ENCODE peak calls at places on chromosomes 2 and 18, in six cellular contexts. N is A549, Y is IMR-90, J is uterus, A is spleen, T is adrenal gland. Q is an unnamed sample.

GRCh38 chr18:34595673-34596072 is 114.4 kb upstream of the DTNA start:
- DNase-seq in T (peak; percentile 39), Y (peak; percentile 41), J (no peak), A (no peak), N (no peak), Q (no peak)

GRCh38 chr2:88307817-88308216 is 137.7 kb downstream of the THNSL2 start:
- DNase-seq in J (no peak), T (peak; percentile 41), Y (peak; percentile 0), A (no peak), N (peak; percentile 18), Q (peak; percentile 23)

GRCh38 chr2:85920810-85921545 is 32.2 kb upstream of the ST3GAL5 start:
- DNase-seq in T (no peak), Y (peak; percentile 32), J (no peak), N (peak; percentile 43), A (no peak), Q (no peak)

GRCh38 chr2:126264625-126265024 is 391.3 kb upstream of the GYPC start:
- DNase-seq in J (no peak), A (no peak), Y (no peak), T (no peak), N (no peak), Q (no peak)

GRCh38 chr2:26150243-26150642 is 22.6 kb upstream of the GAREM2 start:
- DNase-seq in N (no peak), Y (no peak), J (no peak), A (no peak), T (no peak), Q (no peak)

GRCh38 chr2:29723255-29724001 is 198.0 kb downstream of the ALK start:
- DNase-seq in J (no peak), N (peak; percentile 10), T (no peak), A (no peak), Y (no peak), Q (no peak)

GRCh38 chr2:238388794-238389193 is 37.9 kb upstream of the ASB1 start:
- DNase-seq in A (no peak), J (no peak), T (no peak), Y (no peak), N (no peak), Q (no peak)

GRCh38 chr2:171794918-171795317 is 99.1 kb downstream of the SLC25A12 start:
- DNase-seq in J (no peak), Y (no peak), T (no peak), N (no peak), A (no peak), Q (no peak)

GRCh38 chr2:157447031-157447430 is 3.1 kb upstream of the CYTIP start:
- DNase-seq in T (no peak), A (no peak), Y (no peak), N (no peak), J (no peak), Q (no peak)

GRCh38 chr2:233600361-233600760 is 17.1 kb upstream of the UGT1A8 start:
- DNase-seq in T (no peak), Y (no peak), N (no peak), A (no peak), J (no peak), Q (no peak)

GRCh38 chr18:63236417-63236816 is 83.2 kb downstream of the BCL2 start:
- DNase-seq in N (no peak), A (peak; percentile 80), Y (no peak), T (peak; percentile 35), J (no peak), Q (no peak)

GRCh38 chr2:240462704-240463273 is 27.3 kb downstream of the GPC1 start:
- DNase-seq in N (no peak), Y (no peak), T (peak; percentile 18), A (peak; percentile 48), J (peak; percentile 11), Q (no peak)

GRCh38 chr2:205808493-205809121 is 126.3 kb downstream of the NRP2 start:
- DNase-seq in J (no peak), Y (no peak), N (no peak), A (no peak), T (no peak), Q (no peak)

GRCh38 chr2:135974036-135974435 is 11.4 kb downstream of the DARS1 start:
- DNase-seq in T (no peak), Y (no peak), J (no peak), N (no peak), A (no peak), Q (no peak)

GRCh38 chr18:7720395-7720794 is 153.3 kb downstream of the PTPRM start:
- DNase-seq in N (no peak), Y (no peak), A (no peak), T (no peak), J (no peak), Q (no peak)

GRCh38 chr2:189487283-189488280 is 46.3 kb downstream of the WDR75 start:
- DNase-seq in N (no peak), A (no peak), T (no peak), Y (no peak), J (peak; percentile 35), Q (no peak)

GRCh38 chr18:33708876-33709275 is 130.9 kb downstream of the ASXL3 start:
- DNase-seq in J (no peak), Y (no peak), T (no peak), N (no peak), A (no peak), Q (no peak)

GRCh38 chr18:68241881-68242280 is 473.0 kb downstream of the TMX3 start:
- DNase-seq in J (no peak), Y (no peak), T (no peak), N (no peak), A (no peak), Q (no peak)

GRCh38 chr2:9205963-9206948 is at the start of gene ASAP2:
- DNase-seq in N (peak; percentile 90), A (peak; percentile 88), T (peak; percentile 61), Y (peak; percentile 68), J (peak; percentile 79), Q (peak; percentile 85)

GRCh38 chr2:220499281-220499680 is 871.9 kb downstream of the SLC4A3 start:
- DNase-seq in A (no peak), T (no peak), Y (peak; percentile 80), N (peak; percentile 25), J (no peak), Q (peak; percentile 33)

GRCh38 chr2:179165356-179166000 is 99.2 kb downstream of the SESTD1 start:
- DNase-seq in Y (no peak), J (no peak), A (no peak), T (no peak), N (no peak), Q (no peak)

GRCh38 chr2:120934891-120935338 is 199.2 kb downstream of the GLI2 start:
- DNase-seq in T (peak; percentile 63), N (peak; percentile 97), A (no peak), J (no peak), Y (peak; percentile 94), Q (peak; percentile 87)

GRCh38 chr18:67875057-67875456 is 358.5 kb upstream of the DSEL start:
- DNase-seq in A (no peak), T (no peak), Y (no peak), J (no peak), N (no peak), Q (no peak)

GRCh38 chr2:173148520-173148919 is 72.9 kb downstream of the MAP3K20 start:
- DNase-seq in A (no peak), Y (peak; percentile 23), T (no peak), J (no peak), N (no peak), Q (no peak)

GRCh38 chr2:23916727-23917458 is 10.0 kb downstream of the ATAD2B start:
- DNase-seq in Y (no peak), N (no peak), A (no peak), J (no peak), T (no peak), Q (no peak)

GRCh38 chr2:64632855-64633819 is 20.6 kb downstream of the SERTAD2 start:
- DNase-seq in Y (peak; percentile 76), T (no peak), A (no peak), N (no peak), J (no peak), Q (no peak)

GRCh38 chr2:100262555-100263320 is 59.6 kb downstream of the LONRF2 start:
- DNase-seq in A (peak; percentile 88), N (peak; percentile 60), Y (peak; percentile 56), T (peak; percentile 85), J (peak; percentile 85), Q (peak; percentile 65)

GRCh38 chr18:76715012-76715608 is 107.2 kb upstream of the ZNF236 start:
- DNase-seq in A (no peak), N (no peak), Y (no peak), J (peak; percentile 67), T (no peak), Q (no peak)

GRCh38 chr2:96831679-96832078 is 12.1 kb downstream of the ANKRD23 start:
- DNase-seq in N (no peak), A (no peak), J (no peak), T (no peak), Y (no peak), Q (no peak)

DNA sequence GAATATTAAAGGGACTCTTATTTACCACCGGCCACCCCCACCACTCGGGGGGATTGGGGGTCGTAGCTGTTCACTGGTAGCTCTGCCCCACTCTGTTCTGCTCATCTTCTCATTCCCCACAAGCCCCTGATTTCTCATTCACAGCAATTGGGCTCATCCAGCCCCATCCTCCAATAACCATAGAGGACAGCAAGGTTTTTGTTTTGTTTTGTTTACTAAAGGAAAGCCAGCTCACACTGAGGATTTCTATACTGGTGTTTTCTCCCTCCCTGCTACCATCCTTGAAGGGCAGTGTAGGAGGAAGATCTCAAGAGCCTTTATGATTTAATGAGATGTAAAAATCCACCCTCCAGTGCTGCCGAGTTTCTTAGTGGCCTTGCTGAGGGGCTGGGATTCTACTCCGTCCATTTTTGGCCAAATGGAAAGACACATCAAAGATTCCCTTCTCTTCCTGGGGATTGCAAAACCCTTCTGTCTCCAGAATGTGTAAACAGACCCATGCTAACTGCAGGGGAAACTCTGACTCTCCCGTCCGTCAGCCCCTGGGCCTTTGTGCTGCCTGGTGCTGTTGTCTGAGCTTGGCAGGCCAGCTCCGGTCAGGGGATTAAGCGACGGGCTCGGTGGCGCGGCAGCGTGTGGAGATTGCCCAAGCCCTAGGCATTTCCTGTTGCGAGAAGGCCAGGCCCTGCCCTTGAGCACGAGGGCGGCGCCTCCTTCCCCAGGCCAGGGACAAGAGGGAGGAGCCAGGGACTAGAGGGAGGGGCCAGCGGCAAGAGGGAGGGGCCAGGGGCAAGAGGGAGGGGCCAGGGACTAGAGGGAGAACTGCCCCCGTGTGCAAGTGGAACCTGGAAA is 165.0 kb downstream of the ANTXR1 start:
- DNase-seq in J (peak; percentile 85), N (peak; percentile 65), A (peak; percentile 95), Y (peak; percentile 92), T (peak; percentile 95), Q (peak; percentile 71)
- TF ChIP-seq POLR2A in J (peak; percentile 42), N (no peak), A (no peak), Y (peak; percentile 75), T (peak; percentile 9), Q (no peak)

DNA sequence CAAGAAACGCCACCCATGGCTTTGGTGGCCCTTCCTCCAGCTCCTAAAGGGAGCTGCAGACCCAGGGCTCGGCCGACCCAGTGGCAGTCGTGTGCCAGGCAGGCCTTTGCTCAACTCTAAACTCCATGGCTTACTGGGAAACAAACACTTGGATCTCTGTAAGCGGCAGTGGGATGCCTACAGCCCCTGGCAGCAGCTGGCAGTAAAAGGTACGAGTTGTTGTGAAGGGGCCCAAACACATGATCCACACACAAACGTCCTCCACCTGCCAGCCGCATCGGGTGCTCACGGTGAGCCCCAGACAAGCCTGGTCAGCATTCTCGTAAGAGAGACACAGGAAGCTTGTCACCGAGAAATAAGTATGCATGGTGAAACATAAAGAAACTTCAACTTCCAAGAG is 214.9 kb downstream of the MGAT5 start:
- DNase-seq in Y (no peak), A (no peak), T (peak; percentile 1), J (no peak), N (no peak), Q (no peak)
- TF ChIP-seq POLR2A in Y (no peak), A (no peak), T (no peak), J (no peak), N (no peak), Q (no peak)

GRCh38 chr18:79965119-79965902 is 868 bp downstream of the HSBP1L1 start:
- DNase-seq in T (peak; percentile 70), J (peak; percentile 66), N (peak; percentile 44), Y (peak; percentile 91), A (peak; percentile 81), Q (no peak)
- TF ChIP-seq POLR2A in T (no peak), J (no peak), N (no peak), Y (peak; percentile 32), A (no peak), Q (no peak)

GRCh38 chr2:60884795-60885194 is 3.4 kb downstream of the REL start:
- DNase-seq in N (no peak), A (no peak), Y (peak; percentile 36), J (no peak), T (no peak), Q (no peak)
- TF ChIP-seq POLR2A in N (no peak), A (no peak), Y (no peak), J (no peak), T (no peak), Q (no peak)